ENCODE peak calls at places on chromosomes 11 and 22, in five cellular contexts. G is aorta, F is AG08395, O is trophoblast cell, Y is BJ. K is an unnamed sample.
A peak's percentile ranks its signal among the peaks of the same experiment; 100 is the strongest.

GRCh38 chr11:130638048-130638447 is 189.6 kb downstream of the ADAMTS15 start:
- DNase-seq in F (no peak), O (no peak), Y (no peak), G (no peak), K (no peak)

GRCh38 chr11:69006816-69007215 is 6.2 kb downstream of the MRGPRF start:
- DNase-seq in O (no peak), Y (no peak), G (no peak), F (no peak), K (no peak)

GRCh38 chr11:77100166-77101042 is 2.2 kb upstream of the OMP start:
- DNase-seq in F (no peak), O (no peak), G (peak; percentile 63), Y (no peak), K (no peak)

GRCh38 chr11:129637983-129638776 is 177.5 kb upstream of the TMEM45B start:
- DNase-seq in F (no peak), O (no peak), Y (no peak), G (no peak), K (no peak)

GRCh38 chr22:20423636-20424511 is 13.8 kb downstream of the SCARF2 start:
- DNase-seq in G (peak; percentile 70), Y (no peak), O (peak; percentile 17), F (no peak), K (no peak)

GRCh38 chr22:47193606-47194316 is 431.3 kb downstream of the TBC1D22A start:
- DNase-seq in F (no peak), O (no peak), G (peak; percentile 45), Y (no peak), K (no peak)

GRCh38 chr11:125591659-125592304 is 870 bp upstream of the STT3A start:
- DNase-seq in F (peak; percentile 44), Y (no peak), G (peak; percentile 80), O (peak; percentile 20), K (no peak)

GRCh38 chr11:106063009-106063408 is 14.1 kb downstream of the KBTBD3 start:
- DNase-seq in F (no peak), Y (no peak), G (no peak), O (no peak), K (no peak)

GRCh38 chr22:47201186-47201995 is 438.9 kb downstream of the TBC1D22A start:
- DNase-seq in Y (no peak), F (no peak), O (no peak), G (peak; percentile 49), K (no peak)

GRCh38 chr11:128848815-128849455 is 18.2 kb downstream of the KCNJ1 start:
- DNase-seq in F (peak; percentile 40), Y (no peak), O (peak; percentile 52), G (no peak), K (no peak)

GRCh38 chr11:108734956-108735559 is 70.2 kb downstream of the DDX10 start:
- DNase-seq in Y (no peak), F (no peak), O (no peak), G (no peak), K (no peak)

GRCh38 chr11:19672591-19673206 is 39.9 kb upstream of the NAV2 start:
- DNase-seq in Y (no peak), G (no peak), O (no peak), F (no peak), K (no peak)

GRCh38 chr22:19636696-19637355 is 77.5 kb upstream of the SEPTIN5 start:
- DNase-seq in O (no peak), G (peak; percentile 40), F (no peak), Y (no peak), K (no peak)

GRCh38 chr11:26618441-26618840 is 46.4 kb upstream of the MUC15 start:
- DNase-seq in O (no peak), Y (no peak), F (no peak), G (no peak), K (no peak)

GRCh38 chr11:131253142-131253884 is 117.1 kb upstream of the NTM start:
- DNase-seq in Y (no peak), O (no peak), G (no peak), F (no peak), K (no peak)

GRCh38 chr11:1772270-1773130 is 8.8 kb upstream of the CTSD start:
- DNase-seq in F (peak; percentile 96), Y (peak; percentile 72), G (peak; percentile 87), O (peak; percentile 27), K (peak; percentile 65)

GRCh38 chr22:46105494-46106278 is 44.6 kb upstream of the PPARA start:
- DNase-seq in Y (peak; percentile 76), O (no peak), F (peak; percentile 65), G (no peak), K (no peak)